ENCODE peak calls at places on chromosomes 16 and 17, in seven cellular contexts. One of them, this sample, is unnamed.

GRCh38 chr16:57041182-57042156 is 50.9 kb upstream of the CPNE2 start:
- DNase-seq in EH: no peak
- DNase-seq in CD4-positive, alpha-beta T cell: peak
- DNase-seq in trophoblast cell: no peak
- DNase-seq in aorta: no peak
- DNase-seq in T-helper 1 cell: peak
- DNase-seq in colonic mucosa: peak
- DNase-seq in this sample: no peak

GRCh38 chr16:30018731-30019158 is 4.3 kb upstream of the C16orf92 start:
- DNase-seq in EH: no peak
- DNase-seq in CD4-positive, alpha-beta T cell: no peak
- DNase-seq in trophoblast cell: peak
- DNase-seq in aorta: no peak
- DNase-seq in T-helper 1 cell: no peak
- DNase-seq in colonic mucosa: no peak
- DNase-seq in this sample: no peak

GRCh38 chr16:8044796-8045195 is 545.5 kb downstream of the TMEM114 start:
- DNase-seq in EH: no peak
- DNase-seq in CD4-positive, alpha-beta T cell: no peak
- DNase-seq in trophoblast cell: no peak
- DNase-seq in aorta: no peak
- DNase-seq in T-helper 1 cell: no peak
- DNase-seq in colonic mucosa: no peak
- DNase-seq in this sample: no peak

GRCh38 chr17:45719335-45720071 is 64.6 kb upstream of the CRHR1 start:
- DNase-seq in EH: peak
- DNase-seq in CD4-positive, alpha-beta T cell: no peak
- DNase-seq in trophoblast cell: peak
- DNase-seq in aorta: no peak
- DNase-seq in T-helper 1 cell: no peak
- DNase-seq in colonic mucosa: no peak
- DNase-seq in this sample: peak

GRCh38 chr17:5823219-5823618 is 238.9 kb upstream of the NLRP1 start:
- DNase-seq in EH: no peak
- DNase-seq in CD4-positive, alpha-beta T cell: no peak
- DNase-seq in trophoblast cell: no peak
- DNase-seq in aorta: no peak
- DNase-seq in T-helper 1 cell: no peak
- DNase-seq in colonic mucosa: no peak
- DNase-seq in this sample: no peak

GRCh38 chr16:72013389-72013788 is 4.8 kb downstream of the DHODH start:
- DNase-seq in EH: peak
- DNase-seq in CD4-positive, alpha-beta T cell: no peak
- DNase-seq in trophoblast cell: peak
- DNase-seq in aorta: no peak
- DNase-seq in T-helper 1 cell: no peak
- DNase-seq in colonic mucosa: no peak
- DNase-seq in this sample: no peak

GRCh38 chr16:30104492-30104891 is 8.5 kb upstream of the YPEL3 start:
- DNase-seq in EH: no peak
- DNase-seq in CD4-positive, alpha-beta T cell: no peak
- DNase-seq in trophoblast cell: peak
- DNase-seq in aorta: no peak
- DNase-seq in T-helper 1 cell: no peak
- DNase-seq in colonic mucosa: no peak
- DNase-seq in this sample: no peak

GRCh38 chr17:40122944-40123810 is 1.4 kb downstream of the MSL1 start:
- DNase-seq in EH: peak
- DNase-seq in CD4-positive, alpha-beta T cell: peak
- DNase-seq in trophoblast cell: no peak
- DNase-seq in aorta: peak
- DNase-seq in T-helper 1 cell: peak
- DNase-seq in colonic mucosa: peak
- DNase-seq in this sample: peak

GRCh38 chr16:48231675-48232214 is 12.4 kb upstream of the LONP2 start:
- DNase-seq in EH: peak
- DNase-seq in CD4-positive, alpha-beta T cell: peak
- DNase-seq in trophoblast cell: no peak
- DNase-seq in aorta: no peak
- DNase-seq in T-helper 1 cell: peak
- DNase-seq in colonic mucosa: peak
- DNase-seq in this sample: peak

GRCh38 chr16:296806-297510 is 14.0 kb downstream of the PDIA2 start:
- DNase-seq in EH: no peak
- DNase-seq in CD4-positive, alpha-beta T cell: no peak
- DNase-seq in trophoblast cell: no peak
- DNase-seq in aorta: no peak
- DNase-seq in T-helper 1 cell: no peak
- DNase-seq in colonic mucosa: no peak
- DNase-seq in this sample: no peak

GRCh38 chr17:72477529-72477928 is 356.7 kb downstream of the SOX9 start:
- DNase-seq in EH: no peak
- DNase-seq in CD4-positive, alpha-beta T cell: no peak
- DNase-seq in trophoblast cell: no peak
- DNase-seq in aorta: no peak
- DNase-seq in T-helper 1 cell: no peak
- DNase-seq in colonic mucosa: peak
- DNase-seq in this sample: no peak

GRCh38 chr16:82133798-82134197 is 36.2 kb downstream of the MPHOSPH6 start:
- DNase-seq in EH: no peak
- DNase-seq in CD4-positive, alpha-beta T cell: no peak
- DNase-seq in trophoblast cell: no peak
- DNase-seq in aorta: no peak
- DNase-seq in T-helper 1 cell: peak
- DNase-seq in colonic mucosa: no peak
- DNase-seq in this sample: no peak

GRCh38 chr16:3641801-3642396 is 12.6 kb upstream of the DNASE1 start:
- DNase-seq in EH: no peak
- DNase-seq in CD4-positive, alpha-beta T cell: no peak
- DNase-seq in trophoblast cell: no peak
- DNase-seq in aorta: peak
- DNase-seq in T-helper 1 cell: no peak
- DNase-seq in colonic mucosa: no peak
- DNase-seq in this sample: no peak

GRCh38 chr17:29929006-29929543 is 953 bp downstream of the SSH2 start:
- DNase-seq in EH: peak
- DNase-seq in CD4-positive, alpha-beta T cell: no peak
- DNase-seq in trophoblast cell: no peak
- DNase-seq in aorta: no peak
- DNase-seq in T-helper 1 cell: peak
- DNase-seq in colonic mucosa: peak
- DNase-seq in this sample: peak

GRCh38 chr17:64240261-64240740 is 22.8 kb downstream of the TEX2 start:
- DNase-seq in EH: peak
- DNase-seq in CD4-positive, alpha-beta T cell: no peak
- DNase-seq in trophoblast cell: no peak
- DNase-seq in aorta: no peak
- DNase-seq in T-helper 1 cell: no peak
- DNase-seq in colonic mucosa: no peak
- DNase-seq in this sample: no peak

GRCh38 chr17:45096141-45096540 is 35.0 kb downstream of the NMT1 start:
- DNase-seq in EH: peak
- DNase-seq in CD4-positive, alpha-beta T cell: no peak
- DNase-seq in trophoblast cell: no peak
- DNase-seq in aorta: no peak
- DNase-seq in T-helper 1 cell: no peak
- DNase-seq in colonic mucosa: no peak
- DNase-seq in this sample: peak

GRCh38 chr17:1908699-1909309 is 79.0 kb downstream of the RPA1 start:
- DNase-seq in EH: peak
- DNase-seq in CD4-positive, alpha-beta T cell: peak
- DNase-seq in trophoblast cell: peak
- DNase-seq in aorta: no peak
- DNase-seq in T-helper 1 cell: peak
- DNase-seq in colonic mucosa: peak
- DNase-seq in this sample: peak

GRCh38 chr16:47581114-47581513 is 120.0 kb downstream of the PHKB start:
- DNase-seq in EH: no peak
- DNase-seq in CD4-positive, alpha-beta T cell: no peak
- DNase-seq in trophoblast cell: no peak
- DNase-seq in aorta: no peak
- DNase-seq in T-helper 1 cell: no peak
- DNase-seq in colonic mucosa: no peak
- DNase-seq in this sample: no peak

GRCh38 chr16:90035902-90036301 is 16.6 kb upstream of the DBNDD1 start:
- DNase-seq in EH: no peak
- DNase-seq in CD4-positive, alpha-beta T cell: no peak
- DNase-seq in trophoblast cell: peak
- DNase-seq in aorta: peak
- DNase-seq in T-helper 1 cell: no peak
- DNase-seq in colonic mucosa: no peak
- DNase-seq in this sample: no peak

GRCh38 chr16:3038256-3038655 is 1.5 kb upstream of the BICDL2 start:
- DNase-seq in EH: no peak
- DNase-seq in CD4-positive, alpha-beta T cell: no peak
- DNase-seq in trophoblast cell: no peak
- DNase-seq in aorta: no peak
- DNase-seq in T-helper 1 cell: no peak
- DNase-seq in colonic mucosa: peak
- DNase-seq in this sample: no peak

GRCh38 chr16:67028167-67028554 is 788 bp upstream of the CBFB start:
- DNase-seq in EH: no peak
- DNase-seq in CD4-positive, alpha-beta T cell: no peak
- DNase-seq in trophoblast cell: no peak
- DNase-seq in aorta: no peak
- DNase-seq in T-helper 1 cell: no peak
- DNase-seq in colonic mucosa: no peak
- DNase-seq in this sample: no peak

GRCh38 chr17:61486135-61487120 is 34.2 kb downstream of the TBX4 start:
- DNase-seq in EH: peak
- DNase-seq in CD4-positive, alpha-beta T cell: no peak
- DNase-seq in trophoblast cell: no peak
- DNase-seq in aorta: peak
- DNase-seq in T-helper 1 cell: no peak
- DNase-seq in colonic mucosa: no peak
- DNase-seq in this sample: no peak

GRCh38 chr16:63289834-63290460 is 1253.7 kb upstream of the CDH8 start:
- DNase-seq in EH: no peak
- DNase-seq in CD4-positive, alpha-beta T cell: no peak
- DNase-seq in trophoblast cell: no peak
- DNase-seq in aorta: no peak
- DNase-seq in T-helper 1 cell: no peak
- DNase-seq in colonic mucosa: peak
- DNase-seq in this sample: peak

GRCh38 chr16:4365014-4365406 is 6.6 kb upstream of the VASN start:
- DNase-seq in EH: no peak
- DNase-seq in CD4-positive, alpha-beta T cell: no peak
- DNase-seq in trophoblast cell: no peak
- DNase-seq in aorta: no peak
- DNase-seq in T-helper 1 cell: no peak
- DNase-seq in colonic mucosa: no peak
- DNase-seq in this sample: no peak

GRCh38 chr17:2393954-2394749 is 6.7 kb downstream of the MNT start:
- DNase-seq in EH: no peak
- DNase-seq in CD4-positive, alpha-beta T cell: no peak
- DNase-seq in trophoblast cell: no peak
- DNase-seq in aorta: no peak
- DNase-seq in T-helper 1 cell: no peak
- DNase-seq in colonic mucosa: peak
- DNase-seq in this sample: no peak

GRCh38 chr16:76059186-76059585 is 218.0 kb upstream of the CNTNAP4 start:
- DNase-seq in EH: no peak
- DNase-seq in CD4-positive, alpha-beta T cell: no peak
- DNase-seq in trophoblast cell: peak
- DNase-seq in aorta: no peak
- DNase-seq in T-helper 1 cell: no peak
- DNase-seq in colonic mucosa: no peak
- DNase-seq in this sample: no peak

GRCh38 chr17:62592305-62593099 is 35.0 kb upstream of the MRC2 start:
- DNase-seq in EH: peak
- DNase-seq in CD4-positive, alpha-beta T cell: no peak
- DNase-seq in trophoblast cell: no peak
- DNase-seq in aorta: no peak
- DNase-seq in T-helper 1 cell: no peak
- DNase-seq in colonic mucosa: no peak
- DNase-seq in this sample: no peak

GRCh38 chr17:81607431-81607830 is 29.5 kb downstream of the NPLOC4 start:
- DNase-seq in EH: peak
- DNase-seq in CD4-positive, alpha-beta T cell: no peak
- DNase-seq in trophoblast cell: no peak
- DNase-seq in aorta: no peak
- DNase-seq in T-helper 1 cell: no peak
- DNase-seq in colonic mucosa: no peak
- DNase-seq in this sample: peak

GRCh38 chr17:883586-883962 is 96.0 kb downstream of the NXN start:
- DNase-seq in EH: no peak
- DNase-seq in CD4-positive, alpha-beta T cell: no peak
- DNase-seq in trophoblast cell: no peak
- DNase-seq in aorta: no peak
- DNase-seq in T-helper 1 cell: no peak
- DNase-seq in colonic mucosa: no peak
- DNase-seq in this sample: no peak

GRCh38 chr17:73394523-73395450 is 83.0 kb upstream of the CDC42EP4 start:
- DNase-seq in EH: no peak
- DNase-seq in CD4-positive, alpha-beta T cell: no peak
- DNase-seq in trophoblast cell: no peak
- DNase-seq in aorta: peak
- DNase-seq in T-helper 1 cell: no peak
- DNase-seq in colonic mucosa: no peak
- DNase-seq in this sample: no peak

GRCh38 chr16:11379420-11379819 is 34.2 kb downstream of the RMI2 start:
- DNase-seq in EH: no peak
- DNase-seq in CD4-positive, alpha-beta T cell: no peak
- DNase-seq in trophoblast cell: no peak
- DNase-seq in aorta: peak
- DNase-seq in T-helper 1 cell: peak
- DNase-seq in colonic mucosa: no peak
- DNase-seq in this sample: no peak

GRCh38 chr17:27751166-27751565 is 49.2 kb downstream of the NOS2 start:
- DNase-seq in EH: no peak
- DNase-seq in CD4-positive, alpha-beta T cell: no peak
- DNase-seq in trophoblast cell: no peak
- DNase-seq in aorta: no peak
- DNase-seq in T-helper 1 cell: no peak
- DNase-seq in colonic mucosa: no peak
- DNase-seq in this sample: no peak

GRCh38 chr17:42016411-42016831 is 818 bp downstream of the DNAJC7 start:
- DNase-seq in EH: peak
- DNase-seq in CD4-positive, alpha-beta T cell: no peak
- DNase-seq in trophoblast cell: no peak
- DNase-seq in aorta: no peak
- DNase-seq in T-helper 1 cell: peak
- DNase-seq in colonic mucosa: no peak
- DNase-seq in this sample: peak

GRCh38 chr16:87190288-87191240 is 126.6 kb downstream of the C16orf95 start:
- DNase-seq in EH: no peak
- DNase-seq in CD4-positive, alpha-beta T cell: no peak
- DNase-seq in trophoblast cell: no peak
- DNase-seq in aorta: peak
- DNase-seq in T-helper 1 cell: no peak
- DNase-seq in colonic mucosa: no peak
- DNase-seq in this sample: no peak

GRCh38 chr17:28346746-28347246 is 10.5 kb downstream of the POLDIP2 start:
- DNase-seq in EH: no peak
- DNase-seq in CD4-positive, alpha-beta T cell: no peak
- DNase-seq in trophoblast cell: no peak
- DNase-seq in aorta: no peak
- DNase-seq in T-helper 1 cell: no peak
- DNase-seq in colonic mucosa: no peak
- DNase-seq in this sample: no peak

GRCh38 chr16:20833081-20833480 is 26.8 kb downstream of the REXO5 start:
- DNase-seq in EH: no peak
- DNase-seq in CD4-positive, alpha-beta T cell: no peak
- DNase-seq in trophoblast cell: no peak
- DNase-seq in aorta: no peak
- DNase-seq in T-helper 1 cell: no peak
- DNase-seq in colonic mucosa: no peak
- DNase-seq in this sample: no peak

GRCh38 chr16:12573730-12574383 is 229.8 kb downstream of the CPPED1 start:
- DNase-seq in EH: peak
- DNase-seq in CD4-positive, alpha-beta T cell: peak
- DNase-seq in trophoblast cell: peak
- DNase-seq in aorta: peak
- DNase-seq in T-helper 1 cell: peak
- DNase-seq in colonic mucosa: peak
- DNase-seq in this sample: peak

GRCh38 chr16:17431012-17431411 is 39.7 kb downstream of the XYLT1 start:
- DNase-seq in EH: peak
- DNase-seq in CD4-positive, alpha-beta T cell: no peak
- DNase-seq in trophoblast cell: no peak
- DNase-seq in aorta: no peak
- DNase-seq in T-helper 1 cell: no peak
- DNase-seq in colonic mucosa: no peak
- DNase-seq in this sample: no peak

This sample was measured in adipocyte.